ENCODE peak calls at places on chromosomes 13 and 19, in six cellular contexts. G is left ventricle myocardium inferior, N is body of pancreas, A is tibial nerve, Z is PC-9, M is transverse colon. J is an unnamed sample.

GRCh38 chr13:48775804-48776203 is 122.1 kb downstream of the CYSLTR2 start:
- DNase-seq in G (no peak), N (no peak), A (no peak), Z (no peak), M (no peak), J (peak)

GRCh38 chr19:1238373-1239303 is 833 bp upstream of the CBARP start:
- DNase-seq in G (no peak), N (no peak), A (no peak), Z (no peak), M (no peak), J (no peak)

GRCh38 chr13:38657191-38657590 is 29.7 kb upstream of the FREM2 start:
- DNase-seq in G (no peak), N (no peak), A (no peak), Z (no peak), M (no peak), J (no peak)

GRCh38 chr19:1529430-1529816 is 5.5 kb downstream of the PLK5 start:
- DNase-seq in G (no peak), N (no peak), A (no peak), Z (no peak), M (no peak), J (no peak)

GRCh38 chr19:33814181-33815165 is 17.8 kb downstream of the KCTD15 start:
- DNase-seq in G (no peak), N (no peak), A (no peak), Z (no peak), M (no peak), J (no peak)

GRCh38 chr19:1507763-1508506 is 4.9 kb downstream of the ADAMTSL5 start:
- DNase-seq in G (peak), N (peak), A (peak), Z (peak), M (peak), J (peak)

GRCh38 chr19:16290692-16291091 is 33.9 kb upstream of the KLF2 start:
- DNase-seq in G (no peak), N (no peak), A (no peak), Z (no peak), M (no peak), J (no peak)

GRCh38 chr19:2208975-2209374 is 27.2 kb downstream of the PLEKHJ1 start:
- DNase-seq in G (peak), N (no peak), A (no peak), Z (no peak), M (no peak), J (no peak)

GRCh38 chr13:21328201-21328600 is 130.9 kb downstream of the ZDHHC20 start:
- DNase-seq in G (no peak), N (no peak), A (no peak), Z (no peak), M (no peak), J (no peak)

GRCh38 chr13:73608731-73609485 is 525.3 kb downstream of the KLF12 start:
- DNase-seq in G (no peak), N (no peak), A (no peak), Z (no peak), M (no peak), J (no peak)
- H3K27ac ChIP-seq in G (no peak), N (no peak), A (no peak), Z (no peak), M (no peak), J (no peak)

GRCh38 chr13:28704282-28704681 is 14.5 kb downstream of the SLC46A3 start:
- DNase-seq in G (no peak), N (no peak), A (no peak), Z (no peak), M (no peak), J (no peak)
- H3K27ac ChIP-seq in G (no peak), N (no peak), A (no peak), Z (no peak), M (no peak), J (no peak)

GRCh38 chr19:44722131-44723121 is 23.5 kb downstream of the CEACAM16 start:
- DNase-seq in G (no peak), N (no peak), A (no peak), Z (no peak), M (no peak), J (no peak)
- H3K27ac ChIP-seq in G (peak), N (peak), A (peak), Z (no peak), M (peak), J (no peak)

GRCh38 chr19:12996542-12997094 is 1.3 kb downstream of the NFIX start:
- DNase-seq in G (no peak), N (peak), A (peak), Z (no peak), M (no peak), J (peak)
- H3K27ac ChIP-seq in G (peak), N (peak), A (peak), Z (no peak), M (peak), J (no peak)

DNA sequence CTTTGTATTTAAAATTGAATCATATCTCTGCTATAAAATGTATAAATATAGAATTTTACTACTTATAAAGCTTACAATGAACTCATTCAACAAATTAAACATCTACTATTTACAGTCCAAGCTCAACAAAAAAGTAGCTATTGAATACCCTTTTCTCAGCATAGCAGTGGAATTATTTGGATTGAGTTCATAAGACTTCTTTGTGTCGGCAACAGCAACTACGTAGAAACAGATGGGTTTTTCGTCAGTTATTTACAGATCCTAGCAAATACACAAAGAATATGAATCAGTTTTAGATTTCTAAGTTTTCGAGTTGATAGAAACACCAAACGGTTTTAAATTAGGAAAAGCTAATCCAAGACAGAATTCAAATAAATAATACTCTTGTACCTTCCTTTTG is 10.4 kb upstream of the NEK3 start:
- DNase-seq in G (no peak), N (no peak), A (no peak), Z (no peak), M (no peak), J (no peak)
- H3K27ac ChIP-seq in G (no peak), N (no peak), A (peak), Z (no peak), M (no peak), J (no peak)